ENCODE peak calls at places on chromosomes 6 and 20, in ten cellular contexts. Y is skeletal muscle cell; S is GM23338; J is mucosa of descending colon; W is EH; V is amniotic epithelial cell; T is activated CD4-positive, alpha-beta T cell treated with anti-CD3 and anti-CD28 coated beads, Interleukin-2, amount 10 ng/mL, durations not matched to agents 24 days and 14 days; R is stimulated activated CD8-positive, alpha-beta memory T cell treated with anti-CD3 and anti-CD28 coated beads, Interleukin-4, amount 100 ng/mL, for 1 hour; L is RPMI8226; I is IMR-90. G is an unnamed sample.

GRCh38 chr6:53956804-53957203 is 154.4 kb upstream of the MLIP start:
- DNase-seq in Y (no peak), S (no peak), J (no peak), W (no peak), V (no peak), T (no peak), R (no peak), L (no peak), I (no peak), G (no peak)

GRCh38 chr6:87755697-87756671 is 54.0 kb upstream of the AKIRIN2 start:
- DNase-seq in Y (no peak), S (no peak), J (no peak), W (peak; percentile 42), V (no peak), T (no peak), R (no peak), L (no peak), I (peak; percentile 17), G (peak; percentile 73)

GRCh38 chr6:76072562-76072961 is at the start of gene IMPG1:
- DNase-seq in Y (no peak), S (no peak), J (no peak), W (no peak), V (no peak), T (no peak), R (no peak), L (no peak), I (no peak), G (no peak)

GRCh38 chr6:35481215-35481614 is 13.0 kb downstream of the RPL10A start:
- DNase-seq in Y (no peak), S (no peak), J (no peak), W (no peak), V (no peak), T (no peak), R (no peak), L (no peak), I (no peak), G (no peak)

GRCh38 chr20:5316188-5317158 is at the start of gene PROKR2:
- DNase-seq in Y (no peak), S (peak; percentile 86), J (no peak), W (no peak), V (no peak), T (peak; percentile 59), R (no peak), L (peak; percentile 9), I (no peak), G (peak; percentile 4)

GRCh38 chr6:5085638-5086293 is 625 bp downstream of the PPP1R3G start:
- DNase-seq in Y (no peak), S (peak; percentile 73), J (peak; percentile 38), W (peak; percentile 59), V (peak; percentile 20), T (peak; percentile 61), R (no peak), L (no peak), I (peak; percentile 30), G (peak; percentile 72)

GRCh38 chr6:46410330-46410953 is 80.8 kb downstream of the RCAN2 start:
- DNase-seq in Y (peak; percentile 10), S (peak; percentile 64), J (peak; percentile 35), W (peak; percentile 19), V (peak; percentile 53), T (peak; percentile 68), R (no peak), L (no peak), I (peak; percentile 42), G (peak; percentile 71)

GRCh38 chr6:36224918-36225461 is 28.4 kb downstream of the BRPF3 start:
- DNase-seq in Y (no peak), S (no peak), J (no peak), W (peak; percentile 16), V (peak; percentile 26), T (no peak), R (no peak), L (no peak), I (no peak), G (no peak)

GRCh38 chr6:40192516-40192915 is 258.3 kb upstream of the MOCS1 start:
- DNase-seq in Y (no peak), S (no peak), J (no peak), W (no peak), V (no peak), T (peak; percentile 33), R (no peak), L (no peak), I (no peak), G (no peak)

GRCh38 chr6:11552390-11552789 is 14.8 kb downstream of the TMEM170B start:
- DNase-seq in Y (no peak), S (no peak), J (no peak), W (no peak), V (no peak), T (no peak), R (no peak), L (no peak), I (no peak), G (no peak)

GRCh38 chr6:106360410-106360988 is at the start of gene CRYBG1:
- DNase-seq in Y (no peak), S (peak; percentile 86), J (peak; percentile 87), W (peak; percentile 32), V (no peak), T (peak; percentile 89), R (peak; percentile 36), L (peak; percentile 65), I (no peak), G (peak; percentile 44)

GRCh38 chr6:138417493-138418117 is 13.6 kb downstream of the HEBP2 start:
- DNase-seq in Y (no peak), S (no peak), J (no peak), W (no peak), V (no peak), T (no peak), R (no peak), L (no peak), I (no peak), G (no peak)

GRCh38 chr6:135983720-135984343 is 132.3 kb downstream of the PDE7B start:
- DNase-seq in Y (no peak), S (no peak), J (no peak), W (no peak), V (peak; percentile 89), T (no peak), R (no peak), L (no peak), I (peak; percentile 58), G (no peak)

GRCh38 chr20:760751-761417 is 7.4 kb downstream of the SLC52A3 start:
- DNase-seq in Y (no peak), S (peak; percentile 79), J (peak; percentile 45), W (peak; percentile 4), V (peak; percentile 6), T (peak; percentile 81), R (no peak), L (peak; percentile 83), I (no peak), G (peak; percentile 48)

GRCh38 chr20:56689852-56690485 is 60.9 kb downstream of the TFAP2C start:
- DNase-seq in Y (no peak), S (no peak), J (no peak), W (peak; percentile 78), V (no peak), T (no peak), R (no peak), L (peak; percentile 30), I (no peak), G (peak; percentile 82)

GRCh38 chr6:52390361-52390727 is 28.4 kb downstream of the PAQR8 start:
- DNase-seq in Y (peak; percentile 19), S (no peak), J (peak; percentile 43), W (peak; percentile 65), V (peak; percentile 59), T (peak; percentile 92), R (peak; percentile 27), L (peak; percentile 81), I (peak; percentile 73), G (peak; percentile 64)

GRCh38 chr6:125994659-125995488 is 8.5 kb downstream of the TRMT11 start:
- DNase-seq in Y (no peak), S (no peak), J (no peak), W (no peak), V (no peak), T (no peak), R (no peak), L (no peak), I (no peak), G (no peak)

GRCh38 chr6:11381801-11382513 is 149.5 kb upstream of the NEDD9 start:
- DNase-seq in Y (no peak), S (no peak), J (peak; percentile 54), W (no peak), V (no peak), T (peak; percentile 92), R (peak; percentile 36), L (no peak), I (no peak), G (no peak)

GRCh38 chr6:5746392-5747140 is 260.2 kb downstream of the NRN1 start:
- DNase-seq in Y (no peak), S (peak; percentile 74), J (peak; percentile 36), W (peak; percentile 23), V (no peak), T (no peak), R (no peak), L (no peak), I (no peak), G (peak; percentile 38)

GRCh38 chr6:15259766-15260098 is 13.9 kb downstream of the JARID2 start:
- DNase-seq in Y (no peak), S (no peak), J (no peak), W (no peak), V (no peak), T (no peak), R (no peak), L (no peak), I (no peak), G (peak; percentile 52)

GRCh38 chr6:114042267-114043075 is 71.5 kb upstream of the HDAC2 start:
- DNase-seq in Y (no peak), S (no peak), J (no peak), W (no peak), V (peak; percentile 58), T (no peak), R (no peak), L (no peak), I (no peak), G (no peak)

GRCh38 chr6:34447915-34448314 is 18.0 kb upstream of the PACSIN1 start:
- DNase-seq in Y (no peak), S (peak; percentile 63), J (peak; percentile 36), W (no peak), V (no peak), T (no peak), R (no peak), L (peak; percentile 91), I (no peak), G (no peak)

GRCh38 chr20:51402201-51402600 is 140.3 kb downstream of the NFATC2 start:
- DNase-seq in Y (no peak), S (no peak), J (peak; percentile 29), W (no peak), V (peak; percentile 81), T (peak; percentile 87), R (no peak), L (peak; percentile 15), I (peak; percentile 71), G (no peak)

GRCh38 chr6:40996591-40997247 is 42.3 kb downstream of the UNC5CL start:
- DNase-seq in Y (no peak), S (peak; percentile 45), J (peak; percentile 9), W (peak; percentile 21), V (peak; percentile 3), T (no peak), R (no peak), L (no peak), I (peak; percentile 17), G (no peak)

GRCh38 chr20:58759947-58760346 is 67.3 kb downstream of the NPEPL1 start:
- DNase-seq in Y (no peak), S (no peak), J (no peak), W (no peak), V (no peak), T (no peak), R (no peak), L (no peak), I (no peak), G (no peak)

GRCh38 chr6:135088818-135089809 is 34.5 kb upstream of the HBS1L start:
- DNase-seq in Y (peak; percentile 74), S (peak; percentile 72), J (no peak), W (peak; percentile 54), V (peak; percentile 79), T (peak; percentile 85), R (no peak), L (peak; percentile 3), I (peak; percentile 72), G (peak; percentile 71)

GRCh38 chr20:43915209-43916072 is 789 bp downstream of the TOX2 start:
- DNase-seq in Y (no peak), S (peak; percentile 67), J (peak; percentile 40), W (peak; percentile 58), V (no peak), T (peak; percentile 79), R (no peak), L (peak; percentile 26), I (peak; percentile 23), G (peak; percentile 63)

GRCh38 chr6:88614306-88614877 is 349.0 kb downstream of the RNGTT start:
- DNase-seq in Y (no peak), S (no peak), J (no peak), W (no peak), V (no peak), T (no peak), R (no peak), L (no peak), I (no peak), G (no peak)

G was measured in GM23248.